ENCODE peak calls at places on chromosomes 12 and 14, in ten cellular contexts. W is DMS153; K is endodermal cell; S is pons; P is CD8-positive, alpha-beta memory T cell; V is fibroblast of the conjunctiva; L is NT2/D1; A is Kasumi-1; D is NCI-H2081; C is NCI-H1092 treated with DMSO at 0.1 percent for 48 hours. J is an unnamed sample.
A peak's percentile ranks its signal among the peaks of the same experiment; 100 is the strongest.

GRCh38 chr12:117169548-117169947 is 20.7 kb downstream of the FBXO21 start:
- DNase-seq in A (no peak), V (no peak), K (no peak), D (no peak), C (no peak), W (no peak), P (no peak), S (no peak), L (no peak), J (no peak)

GRCh38 chr12:116346222-116346621 is 68.7 kb upstream of the MED13L start:
- DNase-seq in K (peak; percentile 70), A (no peak), S (no peak), V (no peak), P (no peak), D (no peak), C (no peak), W (no peak), L (no peak), J (no peak)

GRCh38 chr12:94704452-94704871 is 54.1 kb upstream of the TMCC3 start:
- DNase-seq in L (no peak), C (peak; percentile 76), W (peak; percentile 62), D (peak; percentile 65), P (no peak), K (no peak), V (peak; percentile 68), S (peak; percentile 51), A (no peak), J (no peak)

GRCh38 chr14:85516239-85517112 is 13.5 kb upstream of the FLRT2 start:
- DNase-seq in V (peak; percentile 92), D (no peak), A (peak; percentile 67), S (no peak), K (no peak), P (no peak), L (no peak), W (no peak), C (no peak), J (no peak)

GRCh38 chr14:24138396-24139271 is 2.6 kb downstream of the PSME1 start:
- DNase-seq in W (no peak), A (no peak), D (no peak), K (no peak), S (no peak), V (no peak), P (no peak), C (no peak), L (no peak), J (no peak)

GRCh38 chr12:1644523-1645438 is 15.8 kb downstream of the WNT5B start:
- DNase-seq in D (peak; percentile 85), W (peak; percentile 58), V (peak; percentile 74), S (peak; percentile 94), C (peak; percentile 95), K (no peak), A (no peak), L (no peak), P (no peak), J (no peak)

GRCh38 chr14:53038629-53039028 is 87.8 kb upstream of the FERMT2 start:
- DNase-seq in D (no peak), P (no peak), W (no peak), V (no peak), C (no peak), S (no peak), L (no peak), A (no peak), K (no peak), J (no peak)

GRCh38 chr12:94430304-94430703 is 29.4 kb downstream of the CEP83 start:
- DNase-seq in S (no peak), L (no peak), A (no peak), W (no peak), C (no peak), P (no peak), V (no peak), D (no peak), K (no peak), J (no peak)

GRCh38 chr12:79298511-79298910 is 392.3 kb downstream of the PAWR start:
- DNase-seq in P (no peak), L (no peak), S (no peak), D (peak; percentile 31), A (no peak), K (no peak), V (no peak), W (no peak), C (no peak), J (no peak)

GRCh38 chr12:30959778-30960177 is 33.2 kb downstream of the TSPAN11 start:
- DNase-seq in L (no peak), A (no peak), P (no peak), C (no peak), W (no peak), V (no peak), K (no peak), D (no peak), S (no peak), J (no peak)

GRCh38 chr12:124188561-124189405 is 106.1 kb upstream of the RFLNA start:
- DNase-seq in K (no peak), A (no peak), L (peak; percentile 18), W (peak; percentile 62), V (no peak), S (no peak), C (peak; percentile 74), P (no peak), D (peak; percentile 93), J (no peak)

GRCh38 chr14:63544641-63545234 is 1.6 kb upstream of the PPP2R5E start:
- DNase-seq in C (no peak), L (no peak), D (peak; percentile 3), K (no peak), W (no peak), V (no peak), S (peak; percentile 60), A (peak; percentile 31), P (no peak), J (no peak)

GRCh38 chr12:114673169-114673833 is 10.7 kb downstream of the TBX3 start:
- DNase-seq in P (no peak), V (no peak), K (peak; percentile 75), C (no peak), W (no peak), A (no peak), L (no peak), D (no peak), S (no peak), J (no peak)

GRCh38 chr14:23028800-23029199 is 5.9 kb downstream of the PSMB5 start:
- DNase-seq in D (no peak), P (no peak), W (no peak), K (no peak), A (peak; percentile 19), S (no peak), V (no peak), L (no peak), C (no peak), J (no peak)

GRCh38 chr12:110424237-110424636 is 20.7 kb upstream of the ANAPC7 start:
- DNase-seq in A (no peak), C (no peak), L (no peak), P (no peak), V (no peak), D (no peak), S (no peak), K (peak; percentile 76), W (no peak), J (no peak)

GRCh38 chr12:69534389-69534822 is 50.9 kb upstream of the CCT2 start:
- DNase-seq in P (no peak), D (peak; percentile 74), W (no peak), C (peak; percentile 30), K (peak; percentile 91), L (peak; percentile 91), A (no peak), V (peak; percentile 98), S (peak; percentile 86), J (peak; percentile 98)

GRCh38 chr12:110807640-110808039 is 39.1 kb upstream of the CCDC63 start:
- DNase-seq in C (no peak), P (no peak), V (no peak), A (no peak), W (no peak), D (no peak), K (peak; percentile 61), L (no peak), S (no peak), J (no peak)

GRCh38 chr14:90381011-90381790 is 15.6 kb upstream of the CALM1 start:
- DNase-seq in D (peak; percentile 40), W (no peak), C (peak; percentile 57), A (no peak), V (no peak), S (peak; percentile 96), P (no peak), L (no peak), K (no peak), J (no peak)

GRCh38 chr12:130041983-130042812 is 120.1 kb upstream of the FZD10 start:
- DNase-seq in S (no peak), W (peak; percentile 14), P (no peak), D (peak; percentile 7), L (peak; percentile 39), A (no peak), K (peak; percentile 98), C (peak; percentile 42), V (no peak), J (no peak)

GRCh38 chr12:128644664-128645296 is 179.0 kb downstream of the SLC15A4 start:
- DNase-seq in S (no peak), V (no peak), C (peak; percentile 29), A (peak; percentile 1), P (peak; percentile 28), K (peak; percentile 96), L (peak; percentile 48), W (peak; percentile 16), D (peak; percentile 20), J (no peak)

GRCh38 chr14:91387135-91387849 is 30.3 kb downstream of the CCDC88C start:
- DNase-seq in D (no peak), L (no peak), V (no peak), P (no peak), A (no peak), K (no peak), C (peak; percentile 78), W (peak; percentile 44), S (no peak), J (no peak)

J was measured in GOT3.